ENCODE peak calls at places on chromosome 11, in seven cellular contexts. F is mesendoderm, L is H1, A is mesenchymal stem cell, U is IMR-90, E is neuronal stem cell, D is H9. M is an unnamed sample.

GRCh38 chr11:70331901-70332300 is 61.4 kb downstream of the PPFIA1 start:
- DNase-seq in F (no peak), L (no peak), A (no peak), U (no peak), E (no peak), D (no peak), M (no peak)

GRCh38 chr11:122720482-122720881 is 65.0 kb downstream of the UBASH3B start:
- DNase-seq in F (peak), L (no peak), A (peak), U (no peak), E (no peak), D (no peak), M (peak)

GRCh38 chr11:48020092-48020755 is 39.9 kb downstream of the PTPRJ start:
- DNase-seq in F (no peak), L (no peak), A (no peak), U (no peak), E (no peak), D (no peak), M (peak)

GRCh38 chr11:11577246-11577855 is 44.5 kb downstream of the GALNT18 start:
- DNase-seq in F (no peak), L (no peak), A (peak), U (peak), E (no peak), D (peak), M (no peak)

GRCh38 chr11:43944761-43945311 is 2.4 kb downstream of the C11orf96 start:
- DNase-seq in F (peak), L (no peak), A (peak), U (peak), E (no peak), D (peak), M (peak)

GRCh38 chr11:27305751-27306150 is 57.3 kb downstream of the CCDC34 start:
- DNase-seq in F (no peak), L (no peak), A (no peak), U (no peak), E (no peak), D (no peak), M (no peak)

GRCh38 chr11:31796523-31797226 is 14.4 kb downstream of the PAX6 start:
- DNase-seq in F (no peak), L (no peak), A (no peak), U (no peak), E (no peak), D (no peak), M (no peak)

GRCh38 chr11:61295596-61295926 is 445 bp upstream of the VWCE start:
- DNase-seq in F (no peak), L (no peak), A (no peak), U (no peak), E (no peak), D (no peak), M (no peak)

GRCh38 chr11:125343732-125344131 is 152.3 kb downstream of the FEZ1 start:
- DNase-seq in F (peak), L (no peak), A (peak), U (peak), E (no peak), D (no peak), M (no peak)

GRCh38 chr11:130840683-130841082 is 75.6 kb downstream of the SNX19 start:
- DNase-seq in F (no peak), L (no peak), A (no peak), U (no peak), E (no peak), D (no peak), M (no peak)

GRCh38 chr11:79456501-79456900 is 15.7 kb upstream of the TENM4 start:
- DNase-seq in F (no peak), L (no peak), A (no peak), U (no peak), E (no peak), D (no peak), M (peak)

GRCh38 chr11:76265771-76266241 is 59.5 kb upstream of the WNT11 start:
- DNase-seq in F (no peak), L (no peak), A (no peak), U (no peak), E (no peak), D (no peak), M (no peak)

GRCh38 chr11:62545437-62546243 is 966 bp downstream of the AHNAK start:
- DNase-seq in F (peak), L (peak), A (peak), U (peak), E (peak), D (peak), M (peak)

GRCh38 chr11:120142072-120142423 is 4.1 kb upstream of the TRIM29 start:
- DNase-seq in F (peak), L (no peak), A (no peak), U (no peak), E (no peak), D (peak), M (no peak)

GRCh38 chr11:62999649-63000048 is 14.9 kb upstream of the SLC22A6 start:
- DNase-seq in F (no peak), L (no peak), A (no peak), U (no peak), E (no peak), D (no peak), M (no peak)

GRCh38 chr11:35484435-35484834 is 41.0 kb downstream of the PAMR1 start:
- DNase-seq in F (no peak), L (no peak), A (no peak), U (peak), E (no peak), D (no peak), M (no peak)

GRCh38 chr11:4891996-4892640 is 10.4 kb downstream of the OR51T1 start:
- DNase-seq in F (peak), L (no peak), A (peak), U (peak), E (no peak), D (no peak), M (no peak)

GRCh38 chr11:65432686-65433582 is 10.3 kb downstream of the NEAT1 start:
- DNase-seq in F (peak), L (no peak), A (peak), U (peak), E (no peak), D (no peak), M (peak)

GRCh38 chr11:61803889-61804647 is 11.4 kb downstream of the FEN1 start:
- DNase-seq in F (no peak), L (no peak), A (no peak), U (peak), E (no peak), D (no peak), M (no peak)

GRCh38 chr11:102138223-102138622 is 28.0 kb downstream of the YAP1 start:
- DNase-seq in F (no peak), L (no peak), A (peak), U (no peak), E (no peak), D (no peak), M (peak)

GRCh38 chr11:2908130-2908529 is 21.1 kb downstream of the PHLDA2 start:
- DNase-seq in F (no peak), L (no peak), A (no peak), U (no peak), E (no peak), D (no peak), M (no peak)

GRCh38 chr11:126546191-126546590 is 190.7 kb downstream of the ST3GAL4 start:
- DNase-seq in F (peak), L (no peak), A (no peak), U (peak), E (no peak), D (no peak), M (no peak)

GRCh38 chr11:1862588-1863351 is 9.9 kb downstream of the LSP1 start:
- DNase-seq in F (no peak), L (no peak), A (peak), U (no peak), E (no peak), D (no peak), M (no peak)

GRCh38 chr11:73176145-73176891 is 34.2 kb upstream of the FCHSD2 start:
- DNase-seq in F (no peak), L (no peak), A (no peak), U (no peak), E (no peak), D (no peak), M (no peak)

GRCh38 chr11:116601734-116602636 is 170.8 kb downstream of the BUD13 start:
- DNase-seq in F (peak), L (no peak), A (peak), U (peak), E (no peak), D (peak), M (peak)

GRCh38 chr11:75547617-75548054 is 14.4 kb upstream of the SERPINH1 start:
- DNase-seq in F (peak), L (no peak), A (peak), U (peak), E (peak), D (peak), M (peak)

GRCh38 chr11:45091563-45092392 is 54.7 kb upstream of the PRDM11 start:
- DNase-seq in F (peak), L (no peak), A (peak), U (no peak), E (no peak), D (peak), M (peak)

GRCh38 chr11:64234840-64235379 is 526 bp downstream of the VEGFB start:
- DNase-seq in F (no peak), L (no peak), A (peak), U (no peak), E (no peak), D (no peak), M (no peak)

GRCh38 chr11:134647066-134647746 is 235.2 kb upstream of the B3GAT1 start:
- DNase-seq in F (no peak), L (no peak), A (no peak), U (no peak), E (no peak), D (no peak), M (no peak)

GRCh38 chr11:9851366-9851765 is 187.5 kb downstream of the SWAP70 start:
- DNase-seq in F (no peak), L (no peak), A (peak), U (peak), E (no peak), D (no peak), M (no peak)

GRCh38 chr11:120622189-120622912 is 110.8 kb downstream of the GRIK4 start:
- DNase-seq in F (no peak), L (no peak), A (peak), U (no peak), E (no peak), D (no peak), M (peak)

GRCh38 chr11:89491141-89491690 is at the start of gene NOX4:
- DNase-seq in F (peak), L (no peak), A (peak), U (peak), E (peak), D (peak), M (no peak)

GRCh38 chr11:128725630-128726461 is 32.0 kb downstream of the FLI1 start:
- DNase-seq in F (no peak), L (no peak), A (peak), U (peak), E (no peak), D (no peak), M (no peak)

GRCh38 chr11:129042503-129042902 is 99.8 kb upstream of the TP53AIP1 start:
- DNase-seq in F (no peak), L (no peak), A (peak), U (no peak), E (no peak), D (no peak), M (no peak)

GRCh38 chr11:59197990-59198389 is 14.7 kb downstream of the MPEG1 start:
- DNase-seq in F (no peak), L (no peak), A (peak), U (peak), E (no peak), D (no peak), M (no peak)

GRCh38 chr11:86638673-86639072 is 33.7 kb downstream of the ME3 start:
- DNase-seq in F (no peak), L (no peak), A (no peak), U (no peak), E (no peak), D (no peak), M (no peak)

DNA sequence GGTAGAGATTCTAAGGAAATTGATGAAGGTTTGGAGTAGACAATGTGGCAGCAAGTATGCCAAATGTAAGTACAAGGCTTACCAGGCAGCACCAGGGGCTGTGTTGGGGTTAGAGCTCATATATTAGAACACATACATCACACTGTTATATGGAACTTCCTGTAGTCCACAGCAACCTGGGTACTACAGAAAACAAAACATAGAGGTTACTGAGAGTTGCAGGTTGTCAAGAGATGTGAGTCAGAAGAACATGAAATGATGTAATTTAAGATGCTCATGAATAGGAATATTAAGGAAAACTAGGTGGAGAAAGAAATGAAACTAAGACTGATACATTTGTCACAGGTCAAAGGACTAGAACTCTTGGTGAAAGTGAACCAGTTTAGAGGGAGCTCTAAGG is 22.0 kb downstream of the FAT3 start:
- DNase-seq in F (no peak), L (no peak), A (no peak), U (no peak), E (no peak), D (no peak), M (no peak)
- H2BK5ac ChIP-seq in F (no peak), L (no peak), A (no peak), U (no peak), E (no peak), D (no peak), M (no peak)

DNA sequence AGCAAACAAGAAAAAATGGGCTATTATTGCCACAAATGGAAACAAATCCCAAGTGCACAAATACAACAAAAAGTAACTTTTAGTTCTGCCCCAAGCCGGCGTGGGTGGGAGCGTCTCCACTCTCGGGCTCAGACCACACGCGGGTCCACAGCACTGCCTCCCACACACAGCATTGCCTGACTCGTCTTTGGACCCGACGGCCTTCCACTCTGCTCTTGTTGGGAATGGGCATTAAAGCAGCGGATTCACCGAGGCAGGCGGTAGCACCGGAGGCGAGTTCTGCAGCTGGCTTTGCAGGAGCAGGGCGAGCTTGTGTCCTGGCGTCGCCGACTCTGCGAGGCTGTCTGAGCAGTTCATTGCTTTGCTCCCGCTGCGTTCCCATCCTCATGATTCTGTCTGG is 23.0 kb downstream of the NADSYN1 start:
- DNase-seq in F (no peak), L (no peak), A (no peak), U (no peak), E (no peak), D (no peak), M (no peak)
- H3K27ac ChIP-seq in F (no peak), L (no peak), A (no peak), U (no peak), E (no peak), D (no peak), M (no peak)

GRCh38 chr11:74533421-74533820 is 39.9 kb upstream of the LIPT2 start:
- DNase-seq in F (peak), L (no peak), A (no peak), U (no peak), E (no peak), D (no peak), M (peak)
- H2BK5ac ChIP-seq in F (no peak), L (no peak), A (no peak), U (no peak), E (no peak), D (no peak), M (peak)

GRCh38 chr11:68120212-68121066 is 749 bp downstream of the CHKA start:
- DNase-seq in F (peak), L (no peak), A (peak), U (peak), E (peak), D (peak), M (peak)
- H3K27ac ChIP-seq in F (peak), L (peak), A (no peak), U (peak), E (peak), D (no peak), M (peak)

M was measured in trophoblast cell.